ENCODE peak calls at places on chromosomes 12 and 14, in ten cellular contexts. One of them, this sample, is unnamed.

GRCh38 chr14:105422695-105423487 is 3.3 kb downstream of the MTA1 start:
- DNase-seq in astrocyte of the spinal cord: no peak
- DNase-seq in GM12865: no peak
- DNase-seq in Peyer's patch: no peak
- DNase-seq in stomach: no peak
- DNase-seq in fibroblast of lung: no peak
- DNase-seq in CD8-positive, alpha-beta T cell: no peak
- DNase-seq in astrocyte of the cerebellum: no peak
- DNase-seq in pancreas: no peak
- DNase-seq in mucosa of descending colon: no peak
- DNase-seq in this sample: no peak

GRCh38 chr14:73723799-73724621 is 9.8 kb upstream of the PNMA1 start:
- DNase-seq in astrocyte of the spinal cord: peak
- DNase-seq in GM12865: peak
- DNase-seq in Peyer's patch: no peak
- DNase-seq in stomach: peak
- DNase-seq in fibroblast of lung: peak
- DNase-seq in CD8-positive, alpha-beta T cell: no peak
- DNase-seq in astrocyte of the cerebellum: peak
- DNase-seq in pancreas: no peak
- DNase-seq in mucosa of descending colon: peak
- DNase-seq in this sample: peak

GRCh38 chr12:119578112-119578511 is 15.5 kb upstream of the TMEM233 start:
- DNase-seq in astrocyte of the spinal cord: peak
- DNase-seq in GM12865: no peak
- DNase-seq in Peyer's patch: no peak
- DNase-seq in stomach: no peak
- DNase-seq in fibroblast of lung: no peak
- DNase-seq in CD8-positive, alpha-beta T cell: no peak
- DNase-seq in astrocyte of the cerebellum: no peak
- DNase-seq in pancreas: no peak
- DNase-seq in mucosa of descending colon: no peak
- DNase-seq in this sample: no peak

GRCh38 chr12:132813443-132813842 is 15.2 kb downstream of the GOLGA3 start:
- DNase-seq in astrocyte of the spinal cord: no peak
- DNase-seq in GM12865: peak
- DNase-seq in Peyer's patch: no peak
- DNase-seq in stomach: no peak
- DNase-seq in fibroblast of lung: no peak
- DNase-seq in CD8-positive, alpha-beta T cell: no peak
- DNase-seq in astrocyte of the cerebellum: no peak
- DNase-seq in pancreas: no peak
- DNase-seq in mucosa of descending colon: no peak
- DNase-seq in this sample: no peak

GRCh38 chr12:110922652-110923051 is 2.3 kb upstream of the MYL2 start:
- DNase-seq in astrocyte of the spinal cord: no peak
- DNase-seq in GM12865: no peak
- DNase-seq in Peyer's patch: no peak
- DNase-seq in stomach: no peak
- DNase-seq in fibroblast of lung: no peak
- DNase-seq in CD8-positive, alpha-beta T cell: no peak
- DNase-seq in astrocyte of the cerebellum: no peak
- DNase-seq in pancreas: no peak
- DNase-seq in mucosa of descending colon: no peak
- DNase-seq in this sample: no peak

GRCh38 chr12:118061011-118061875 is at the start of gene WSB2:
- DNase-seq in astrocyte of the spinal cord: peak
- DNase-seq in GM12865: peak
- DNase-seq in Peyer's patch: peak
- DNase-seq in stomach: peak
- DNase-seq in fibroblast of lung: peak
- DNase-seq in CD8-positive, alpha-beta T cell: peak
- DNase-seq in astrocyte of the cerebellum: no peak
- DNase-seq in pancreas: peak
- DNase-seq in mucosa of descending colon: peak
- DNase-seq in this sample: peak

GRCh38 chr14:66152269-66152668 is 333.9 kb upstream of the CCDC196 start:
- DNase-seq in astrocyte of the spinal cord: no peak
- DNase-seq in GM12865: no peak
- DNase-seq in Peyer's patch: no peak
- DNase-seq in stomach: no peak
- DNase-seq in fibroblast of lung: no peak
- DNase-seq in CD8-positive, alpha-beta T cell: no peak
- DNase-seq in astrocyte of the cerebellum: no peak
- DNase-seq in pancreas: no peak
- DNase-seq in mucosa of descending colon: no peak
- DNase-seq in this sample: no peak

GRCh38 chr14:101354726-101355125 is 206.6 kb upstream of the DIO3 start:
- DNase-seq in astrocyte of the spinal cord: no peak
- DNase-seq in GM12865: no peak
- DNase-seq in Peyer's patch: no peak
- DNase-seq in stomach: peak
- DNase-seq in fibroblast of lung: peak
- DNase-seq in CD8-positive, alpha-beta T cell: no peak
- DNase-seq in astrocyte of the cerebellum: no peak
- DNase-seq in pancreas: no peak
- DNase-seq in mucosa of descending colon: no peak
- DNase-seq in this sample: no peak

GRCh38 chr14:60648934-60649814 is at the start of gene SIX1:
- DNase-seq in astrocyte of the spinal cord: peak
- DNase-seq in GM12865: peak
- DNase-seq in Peyer's patch: no peak
- DNase-seq in stomach: peak
- DNase-seq in fibroblast of lung: peak
- DNase-seq in CD8-positive, alpha-beta T cell: no peak
- DNase-seq in astrocyte of the cerebellum: peak
- DNase-seq in pancreas: peak
- DNase-seq in mucosa of descending colon: peak
- DNase-seq in this sample: peak

GRCh38 chr12:58067610-58068387 is 126.4 kb downstream of the ATP23 start:
- DNase-seq in astrocyte of the spinal cord: peak
- DNase-seq in GM12865: no peak
- DNase-seq in Peyer's patch: no peak
- DNase-seq in stomach: no peak
- DNase-seq in fibroblast of lung: peak
- DNase-seq in CD8-positive, alpha-beta T cell: no peak
- DNase-seq in astrocyte of the cerebellum: peak
- DNase-seq in pancreas: no peak
- DNase-seq in mucosa of descending colon: no peak
- DNase-seq in this sample: no peak

GRCh38 chr12:95446511-95446910 is 27.4 kb upstream of the METAP2 start:
- DNase-seq in astrocyte of the spinal cord: peak
- DNase-seq in GM12865: no peak
- DNase-seq in Peyer's patch: no peak
- DNase-seq in stomach: peak
- DNase-seq in fibroblast of lung: peak
- DNase-seq in CD8-positive, alpha-beta T cell: no peak
- DNase-seq in astrocyte of the cerebellum: no peak
- DNase-seq in pancreas: peak
- DNase-seq in mucosa of descending colon: peak
- DNase-seq in this sample: no peak

GRCh38 chr12:111438501-111438900 is 32.8 kb downstream of the SH2B3 start:
- DNase-seq in astrocyte of the spinal cord: peak
- DNase-seq in GM12865: peak
- DNase-seq in Peyer's patch: peak
- DNase-seq in stomach: peak
- DNase-seq in fibroblast of lung: peak
- DNase-seq in CD8-positive, alpha-beta T cell: peak
- DNase-seq in astrocyte of the cerebellum: no peak
- DNase-seq in pancreas: no peak
- DNase-seq in mucosa of descending colon: no peak
- DNase-seq in this sample: no peak

GRCh38 chr14:76996563-76997146 is 31.9 kb downstream of the IRF2BPL start:
- DNase-seq in astrocyte of the spinal cord: no peak
- DNase-seq in GM12865: no peak
- DNase-seq in Peyer's patch: no peak
- DNase-seq in stomach: no peak
- DNase-seq in fibroblast of lung: no peak
- DNase-seq in CD8-positive, alpha-beta T cell: no peak
- DNase-seq in astrocyte of the cerebellum: no peak
- DNase-seq in pancreas: no peak
- DNase-seq in mucosa of descending colon: no peak
- DNase-seq in this sample: no peak

GRCh38 chr12:54277823-54278276 is 2.1 kb downstream of the CBX5 start:
- DNase-seq in astrocyte of the spinal cord: no peak
- DNase-seq in GM12865: no peak
- DNase-seq in Peyer's patch: no peak
- DNase-seq in stomach: no peak
- DNase-seq in fibroblast of lung: peak
- DNase-seq in CD8-positive, alpha-beta T cell: no peak
- DNase-seq in astrocyte of the cerebellum: no peak
- DNase-seq in pancreas: no peak
- DNase-seq in mucosa of descending colon: no peak
- DNase-seq in this sample: no peak

GRCh38 chr12:26278266-26278665 is 82.9 kb downstream of the SSPN start:
- DNase-seq in astrocyte of the spinal cord: no peak
- DNase-seq in GM12865: no peak
- DNase-seq in Peyer's patch: no peak
- DNase-seq in stomach: no peak
- DNase-seq in fibroblast of lung: no peak
- DNase-seq in CD8-positive, alpha-beta T cell: no peak
- DNase-seq in astrocyte of the cerebellum: no peak
- DNase-seq in pancreas: no peak
- DNase-seq in mucosa of descending colon: no peak
- DNase-seq in this sample: no peak

DNA sequence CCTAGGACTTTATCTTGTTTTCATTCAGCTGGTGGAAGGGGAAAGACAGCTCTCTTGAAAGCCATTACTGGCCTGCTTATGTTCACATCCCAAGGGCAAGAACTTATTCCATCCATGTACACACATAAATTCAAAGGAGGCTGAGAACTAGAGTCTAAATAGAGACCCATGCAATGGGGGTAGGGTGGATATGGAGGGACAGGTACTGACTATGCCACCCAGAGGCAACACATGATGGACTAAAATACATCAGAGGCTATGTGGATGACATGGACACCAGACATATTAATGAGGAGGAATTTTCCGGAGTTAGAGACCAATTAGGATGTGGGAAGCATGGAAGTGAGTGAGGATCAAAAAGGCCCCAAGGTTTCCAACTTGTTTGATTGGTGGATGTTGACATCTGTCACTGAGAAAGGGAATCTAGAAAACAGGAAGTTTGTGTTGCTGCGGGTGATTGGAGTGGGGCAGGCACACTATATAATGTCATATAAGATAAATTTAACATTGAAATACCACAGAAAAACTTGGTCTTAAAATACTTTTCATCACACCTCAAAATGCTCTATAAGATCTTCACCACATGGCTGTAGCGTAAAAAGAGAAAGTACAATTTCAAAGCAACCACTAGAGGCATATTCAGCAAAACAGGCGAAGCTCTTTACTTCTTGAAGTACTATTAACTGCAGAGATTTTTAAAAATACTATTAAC is 130.4 kb downstream of the GRIP1 start:
- DNase-seq in astrocyte of the spinal cord: no peak
- DNase-seq in GM12865: peak
- DNase-seq in Peyer's patch: no peak
- DNase-seq in stomach: no peak
- DNase-seq in fibroblast of lung: no peak
- DNase-seq in CD8-positive, alpha-beta T cell: no peak
- DNase-seq in astrocyte of the cerebellum: no peak
- DNase-seq in pancreas: no peak
- DNase-seq in mucosa of descending colon: no peak
- DNase-seq in this sample: no peak
- TF ChIP-seq CTCF in astrocyte of the spinal cord: peak
- TF ChIP-seq CTCF in GM12865: peak
- TF ChIP-seq CTCF in Peyer's patch: no peak
- TF ChIP-seq CTCF in stomach: no peak
- TF ChIP-seq CTCF in fibroblast of lung: no peak
- TF ChIP-seq CTCF in CD8-positive, alpha-beta T cell: no peak
- TF ChIP-seq CTCF in astrocyte of the cerebellum: peak
- TF ChIP-seq CTCF in pancreas: no peak
- TF ChIP-seq CTCF in mucosa of descending colon: no peak
- TF ChIP-seq CTCF in this sample: peak

DNA sequence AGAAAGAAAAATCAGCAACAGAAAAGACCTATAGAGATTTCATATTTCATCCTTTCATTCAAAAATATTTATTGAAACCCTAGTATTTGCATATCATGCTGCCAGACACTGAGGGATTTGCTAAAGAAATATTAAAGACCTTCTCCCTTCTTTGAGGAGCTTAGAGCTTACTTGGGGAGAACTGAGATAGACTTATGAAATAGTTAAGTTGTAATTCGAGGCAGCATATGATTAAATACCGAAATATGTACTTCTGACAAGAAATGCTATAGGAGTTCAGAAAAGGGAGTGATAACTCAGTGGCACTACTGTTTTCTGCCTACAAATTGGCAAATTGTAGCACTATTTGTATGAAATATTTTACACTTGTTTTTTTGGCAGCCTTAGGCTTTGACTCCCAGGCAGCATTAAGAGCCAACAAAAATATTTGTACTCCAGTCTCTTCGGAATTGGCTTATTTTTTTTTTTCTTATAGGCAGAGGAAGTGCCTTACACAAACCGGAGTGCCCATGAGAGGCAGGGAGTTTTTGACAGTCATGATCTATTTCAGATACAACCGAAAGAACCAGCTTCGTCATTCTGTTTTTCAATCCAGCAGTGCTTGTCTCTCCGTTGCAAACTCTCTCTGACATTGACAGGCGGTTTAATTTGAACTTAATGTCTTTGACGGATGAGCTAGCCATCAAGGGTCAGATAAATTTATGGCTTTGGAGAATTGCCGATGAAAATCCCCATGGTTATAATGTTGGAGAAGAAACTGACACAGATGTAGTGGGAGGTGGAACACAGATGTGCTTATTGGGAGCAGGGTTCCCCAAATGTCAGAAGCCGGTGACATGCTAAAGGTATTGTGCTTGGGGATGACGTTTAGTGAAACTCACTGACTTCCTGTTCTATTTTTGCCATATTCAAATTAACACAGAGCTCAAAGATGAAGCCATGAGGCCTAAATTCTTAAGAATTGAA is 59.4 kb downstream of the PLXNC1 start:
- DNase-seq in astrocyte of the spinal cord: peak
- DNase-seq in GM12865: peak
- DNase-seq in Peyer's patch: peak
- DNase-seq in stomach: no peak
- DNase-seq in fibroblast of lung: peak
- DNase-seq in CD8-positive, alpha-beta T cell: peak
- DNase-seq in astrocyte of the cerebellum: no peak
- DNase-seq in pancreas: no peak
- DNase-seq in mucosa of descending colon: peak
- DNase-seq in this sample: no peak
- H3K4me3 ChIP-seq in astrocyte of the spinal cord: no peak
- H3K4me3 ChIP-seq in GM12865: peak
- H3K4me3 ChIP-seq in Peyer's patch: peak
- H3K4me3 ChIP-seq in stomach: no peak
- H3K4me3 ChIP-seq in fibroblast of lung: no peak
- H3K4me3 ChIP-seq in CD8-positive, alpha-beta T cell: peak
- H3K4me3 ChIP-seq in astrocyte of the cerebellum: no peak
- H3K4me3 ChIP-seq in pancreas: no peak
- H3K4me3 ChIP-seq in mucosa of descending colon: no peak
- H3K4me3 ChIP-seq in this sample: no peak

GRCh38 chr14:50381008-50381407 is 15.7 kb downstream of the CDKL1 start:
- DNase-seq in astrocyte of the spinal cord: no peak
- DNase-seq in GM12865: no peak
- DNase-seq in Peyer's patch: no peak
- DNase-seq in stomach: no peak
- DNase-seq in fibroblast of lung: no peak
- DNase-seq in CD8-positive, alpha-beta T cell: no peak
- DNase-seq in astrocyte of the cerebellum: no peak
- DNase-seq in pancreas: no peak
- DNase-seq in mucosa of descending colon: no peak
- DNase-seq in this sample: no peak
- TF ChIP-seq CTCF in astrocyte of the spinal cord: no peak
- TF ChIP-seq CTCF in GM12865: no peak
- TF ChIP-seq CTCF in Peyer's patch: no peak
- TF ChIP-seq CTCF in stomach: no peak
- TF ChIP-seq CTCF in fibroblast of lung: no peak
- TF ChIP-seq CTCF in CD8-positive, alpha-beta T cell: no peak
- TF ChIP-seq CTCF in astrocyte of the cerebellum: no peak
- TF ChIP-seq CTCF in pancreas: no peak
- TF ChIP-seq CTCF in mucosa of descending colon: no peak
- TF ChIP-seq CTCF in this sample: no peak

GRCh38 chr12:84035766-84036165 is 876.8 kb downstream of the SLC6A15 start:
- DNase-seq in astrocyte of the spinal cord: no peak
- DNase-seq in GM12865: no peak
- DNase-seq in Peyer's patch: no peak
- DNase-seq in stomach: no peak
- DNase-seq in fibroblast of lung: no peak
- DNase-seq in CD8-positive, alpha-beta T cell: no peak
- DNase-seq in astrocyte of the cerebellum: no peak
- DNase-seq in pancreas: no peak
- DNase-seq in mucosa of descending colon: no peak
- DNase-seq in this sample: no peak
- H3K4me3 ChIP-seq in astrocyte of the spinal cord: no peak
- H3K4me3 ChIP-seq in GM12865: no peak
- H3K4me3 ChIP-seq in Peyer's patch: no peak
- H3K4me3 ChIP-seq in stomach: no peak
- H3K4me3 ChIP-seq in fibroblast of lung: no peak
- H3K4me3 ChIP-seq in CD8-positive, alpha-beta T cell: no peak
- H3K4me3 ChIP-seq in astrocyte of the cerebellum: no peak
- H3K4me3 ChIP-seq in pancreas: no peak
- H3K4me3 ChIP-seq in mucosa of descending colon: no peak
- H3K4me3 ChIP-seq in this sample: no peak